ENCODE peak calls at places on chromosome 20, in ten cellular contexts. Z is esophagus squamous epithelium, S is prostate gland, O is cardiac fibroblast, F is ascending aorta, D is sigmoid colon, J is cardiac muscle cell, M is PC-3, R is AG04449, W is GM23338. V is an unnamed sample.

GRCh38 chr20:48984575-48985219 is 61.4 kb upstream of the CSE1L start:
- DNase-seq in Z (no peak), S (no peak), O (no peak), F (no peak), D (no peak), J (no peak), M (no peak), R (no peak), W (no peak), V (no peak)

GRCh38 chr20:16392346-16392745 is 180.9 kb downstream of the KIF16B start:
- DNase-seq in Z (no peak), S (no peak), O (no peak), F (no peak), D (no peak), J (no peak), M (no peak), R (no peak), W (no peak), V (no peak)

GRCh38 chr20:52054123-52054522 is 137.5 kb downstream of the ZFP64 start:
- DNase-seq in Z (no peak), S (no peak), O (no peak), F (no peak), D (no peak), J (no peak), M (no peak), R (no peak), W (no peak), V (no peak)

GRCh38 chr20:24364464-24364863 is 105.0 kb upstream of the SYNDIG1 start:
- DNase-seq in Z (no peak), S (no peak), O (no peak), F (no peak), D (no peak), J (no peak), M (no peak), R (no peak), W (no peak), V (no peak)

GRCh38 chr20:14337400-14338171 is at the start of gene FLRT3:
- DNase-seq in Z (no peak), S (peak; percentile 92), O (peak; percentile 86), F (peak; percentile 77), D (peak; percentile 88), J (peak; percentile 93), M (peak; percentile 97), R (peak; percentile 70), W (peak; percentile 93), V (peak; percentile 99)

GRCh38 chr20:34874094-34874654 is 1.5 kb upstream of the GGT7 start:
- DNase-seq in Z (peak; percentile 21), S (peak; percentile 78), O (peak; percentile 93), F (peak; percentile 93), D (peak; percentile 88), J (peak; percentile 93), M (peak; percentile 95), R (peak; percentile 38), W (peak; percentile 93), V (peak; percentile 52)

GRCh38 chr20:62537649-62538292 is 62.0 kb upstream of the GATA5 start:
- DNase-seq in Z (no peak), S (no peak), O (no peak), F (no peak), D (no peak), J (no peak), M (no peak), R (no peak), W (peak; percentile 64), V (no peak)

GRCh38 chr20:34216382-34216742 is 24.9 kb upstream of the ASIP start:
- DNase-seq in Z (no peak), S (no peak), O (peak; percentile 3), F (no peak), D (no peak), J (no peak), M (no peak), R (no peak), W (no peak), V (no peak)

GRCh38 chr20:9043364-9043763 is 25.5 kb upstream of the PLCB4 start:
- DNase-seq in Z (no peak), S (no peak), O (no peak), F (no peak), D (no peak), J (no peak), M (peak; percentile 41), R (no peak), W (no peak), V (no peak)

GRCh38 chr20:58229198-58229802 is 847 bp upstream of the ANKRD60 start:
- DNase-seq in Z (no peak), S (no peak), O (no peak), F (peak; percentile 19), D (peak; percentile 26), J (peak; percentile 34), M (no peak), R (no peak), W (peak; percentile 88), V (no peak)

GRCh38 chr20:53205046-53205445 is 232.9 kb downstream of the TSHZ2 start:
- DNase-seq in Z (no peak), S (no peak), O (no peak), F (no peak), D (no peak), J (no peak), M (no peak), R (no peak), W (no peak), V (no peak)

GRCh38 chr20:53210041-53210440 is 237.9 kb downstream of the TSHZ2 start:
- DNase-seq in Z (no peak), S (no peak), O (no peak), F (no peak), D (no peak), J (no peak), M (no peak), R (no peak), W (no peak), V (no peak)

GRCh38 chr20:53212018-53212417 is 239.9 kb downstream of the TSHZ2 start:
- DNase-seq in Z (no peak), S (no peak), O (no peak), F (no peak), D (no peak), J (no peak), M (no peak), R (no peak), W (no peak), V (no peak)

GRCh38 chr20:53210931-53211330 is 238.8 kb downstream of the TSHZ2 start:
- DNase-seq in Z (no peak), S (no peak), O (no peak), F (no peak), D (no peak), J (no peak), M (no peak), R (no peak), W (no peak), V (no peak)

GRCh38 chr20:53208110-53208908 is 236.2 kb downstream of the TSHZ2 start:
- DNase-seq in Z (no peak), S (no peak), O (no peak), F (no peak), D (no peak), J (no peak), M (no peak), R (no peak), W (peak; percentile 85), V (no peak)
- TF ChIP-seq CTCF in Z (no peak), S (no peak), O (no peak), F (no peak), D (no peak), J (no peak), M (peak; percentile 51), R (no peak), W (peak; percentile 81), V (no peak)

GRCh38 chr20:855466-856360 is 22.2 kb downstream of the FAM110A start:
- DNase-seq in Z (no peak), S (no peak), O (no peak), F (no peak), D (no peak), J (no peak), M (peak; percentile 11), R (no peak), W (no peak), V (no peak)
- H3K4me3 ChIP-seq in Z (no peak overlapping the region), S (no peak overlapping the region), O (no peak overlapping the region), F (no peak overlapping the region), D (no peak overlapping the region), J (no peak overlapping the region), M (peak overlapping the region; percentile 51), R (no peak overlapping the region), W (no peak overlapping the region), V (no peak overlapping the region)

GRCh38 chr20:47445291-47445690 is 56.4 kb upstream of the NCOA3 start:
- DNase-seq in Z (no peak), S (no peak), O (no peak), F (no peak), D (no peak), J (no peak), M (no peak), R (no peak), W (no peak), V (no peak)
- TF ChIP-seq CTCF in Z (no peak), S (no peak), O (no peak), F (no peak), D (no peak), J (no peak), M (no peak), R (no peak), W (no peak), V (no peak)

GRCh38 chr20:21124190-21124589 is 1.7 kb upstream of the KIZ start:
- DNase-seq in Z (no peak), S (no peak), O (no peak), F (no peak), D (no peak), J (no peak), M (no peak), R (no peak), W (no peak), V (no peak)

GRCh38 chr20:21125072-21125848 is 622 bp upstream of the KIZ start:
- DNase-seq in Z (no peak), S (peak; percentile 43), O (peak; percentile 55), F (peak; percentile 64), D (peak; percentile 78), J (peak; percentile 55), M (peak; percentile 62), R (peak; percentile 28), W (peak; percentile 57), V (no peak)

GRCh38 chr20:21129861-21130260 is 4.0 kb downstream of the KIZ start:
- DNase-seq in Z (no peak), S (no peak), O (no peak), F (no peak), D (no peak), J (no peak), M (no peak), R (no peak), W (peak; percentile 50), V (no peak)

GRCh38 chr20:21125849-21126840 is at the start of gene KIZ:
- DNase-seq in Z (peak; percentile 79), S (peak; percentile 96), O (peak; percentile 95), F (peak; percentile 97), D (peak; percentile 98), J (peak; percentile 98), M (peak; percentile 98), R (no peak), W (peak; percentile 97), V (peak; percentile 58)

DNA sequence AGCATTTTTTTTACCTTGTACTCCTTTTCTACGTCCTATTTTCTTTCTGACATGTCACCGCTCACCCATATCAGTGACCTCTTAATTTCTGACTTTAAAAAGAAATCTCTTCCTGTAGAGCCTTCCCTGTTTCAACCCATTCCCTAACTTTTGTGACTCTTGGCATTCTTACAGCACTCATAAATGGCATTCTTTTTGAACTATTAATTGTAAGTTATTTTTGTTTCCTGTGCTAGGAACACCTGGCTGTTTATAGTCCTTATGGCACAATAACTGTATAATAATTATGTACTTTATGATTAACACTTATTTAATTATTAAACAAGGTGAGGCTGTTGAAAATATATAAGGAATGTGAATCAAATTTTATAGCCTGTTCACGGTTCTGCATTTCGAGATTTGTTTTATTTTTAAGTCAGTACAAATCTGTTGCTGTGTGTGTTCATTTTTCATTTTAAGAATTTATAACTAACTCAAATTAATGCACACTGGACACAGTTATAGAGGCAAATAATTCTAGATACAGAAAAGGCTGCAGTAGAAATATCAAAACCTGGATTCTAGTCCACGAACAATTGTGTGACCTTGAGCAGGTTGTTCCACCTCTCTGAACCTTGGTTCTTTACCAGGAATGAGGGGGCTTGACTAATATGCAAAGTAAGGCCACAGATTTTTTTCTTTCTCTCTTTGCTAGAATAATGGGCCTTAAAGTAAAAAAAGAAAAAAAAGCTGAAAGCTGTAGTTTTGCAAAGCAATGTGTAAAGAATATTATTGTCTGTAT is 1.5 kb downstream of the KIZ start:
- DNase-seq in Z (no peak), S (no peak), O (no peak), F (no peak), D (no peak), J (no peak), M (peak; percentile 34), R (no peak), W (no peak), V (no peak)
- H3K4me3 ChIP-seq in Z (no peak overlapping the region), S (no peak overlapping the region), O (no peak overlapping the region), F (no peak overlapping the region), D (peak overlapping the region; percentile 98), J (peak overlapping the region; percentile 90), M (peak overlapping the region; percentile 87), R (no peak overlapping the region), W (peak overlapping the region; percentile 95), V (no peak overlapping the region)

V was measured in kidney epithelial cell.